ENCODE peak calls at places on chromosomes 4 and X, in four cellular contexts. F is HepG2, B is GM12878, P is K562. U is an unnamed sample.

GRCh38 chrX:39736219-39737211 is 361.2 kb downstream of the BCOR start:
- DNase-seq in P (no peak), F (no peak), B (no peak), U (peak)

GRCh38 chr4:141684785-141685184 is 48.4 kb downstream of the IL15 start:
- DNase-seq in P (no peak), B (no peak), F (no peak), U (no peak)

GRCh38 chr4:78510681-78511080 is 40.9 kb upstream of the ANXA3 start:
- DNase-seq in F (no peak), B (no peak), P (no peak), U (no peak)

GRCh38 chrX:66360894-66361293 is 196.8 kb downstream of the HEPH start:
- DNase-seq in B (no peak), F (no peak), P (no peak), U (no peak)

GRCh38 chrX:27439771-27440170 is 23.4 kb downstream of the PPP4R3C start:
- DNase-seq in F (no peak), B (no peak), P (no peak), U (no peak)

GRCh38 chr4:87118826-87119225 is 101.6 kb downstream of the KLHL8 start:
- DNase-seq in F (no peak), B (no peak), P (no peak), U (peak)

GRCh38 chr4:181674315-181674714 is 568.9 kb upstream of the TENM3 start:
- DNase-seq in B (no peak), F (no peak), P (no peak), U (no peak)

GRCh38 chrX:21839334-21840198 is at the start of gene MBTPS2:
- DNase-seq in P (peak), F (peak), B (peak), U (peak)

GRCh38 chr4:185018834-185019450 is 652 bp downstream of the HELT start:
- DNase-seq in F (no peak), P (no peak), B (no peak), U (peak)

GRCh38 chr4:87068591-87069021 is 133.8 kb downstream of the AFF1 start:
- DNase-seq in F (no peak), P (no peak), B (no peak), U (peak)

GRCh38 chrX:34642849-34643248 is 14.2 kb downstream of the TMEM47 start:
- DNase-seq in P (no peak), F (no peak), B (no peak), U (no peak)

GRCh38 chr4:169268951-169269781 is 1.6 kb downstream of the SH3RF1 start:
- DNase-seq in B (no peak), F (peak), P (no peak), U (no peak)

GRCh38 chrX:80799616-80800015 is 10.1 kb downstream of the BRWD3 start:
- DNase-seq in F (no peak), P (no peak), B (no peak), U (no peak)

GRCh38 chrX:131262738-131263679 is 26.1 kb downstream of the IGSF1 start:
- DNase-seq in P (peak), B (no peak), F (peak), U (no peak)

GRCh38 chr4:76485450-76485849 is 50.4 kb downstream of the SHROOM3 start:
- DNase-seq in P (no peak), B (no peak), F (peak), U (no peak)

GRCh38 chrX:50470103-50471031 is at the start of gene DGKK:
- DNase-seq in P (no peak), F (peak), B (no peak), U (peak)

GRCh38 chr4:155772459-155773195 is 13.8 kb downstream of the GUCY1B1 start:
- DNase-seq in P (no peak), B (no peak), F (no peak), U (no peak)

GRCh38 chr4:182245541-182246245 is 2.5 kb downstream of the TENM3 start:
- DNase-seq in P (no peak), B (no peak), F (no peak), U (no peak)

GRCh38 chr4:15851969-15852368 is 73.8 kb downstream of the CD38 start:
- DNase-seq in P (no peak), F (no peak), B (no peak), U (no peak)

GRCh38 chrX:104108955-104109354 is 3.4 kb upstream of the ZCCHC18 start:
- DNase-seq in P (no peak), F (no peak), B (no peak), U (no peak)

GRCh38 chr4:153532227-153532626 is 66.1 kb downstream of the TMEM131L start:
- DNase-seq in B (no peak), P (no peak), F (no peak), U (peak)

GRCh38 chr4:144948009-144948408 is 150.0 kb downstream of the ANAPC10 start:
- DNase-seq in B (no peak), P (no peak), F (peak), U (no peak)

GRCh38 chr4:24164054-24164453 is 274.2 kb upstream of the PPARGC1A start:
- DNase-seq in B (no peak), F (no peak), P (no peak), U (no peak)

GRCh38 chrX:41923257-41923924 is at the start of gene CASK:
- DNase-seq in P (peak), F (peak), B (peak), U (peak)

GRCh38 chrX:131397891-131398290 is 108.8 kb upstream of the IGSF1 start:
- DNase-seq in F (no peak), B (no peak), P (no peak), U (no peak)

GRCh38 chrX:150694738-150695410 is 1.7 kb downstream of the MTMR1 start:
- DNase-seq in B (no peak), F (no peak), P (peak), U (no peak)

GRCh38 chrX:9327747-9328145 is 137.1 kb upstream of the TBL1X start:
- DNase-seq in P (no peak), B (no peak), F (no peak), U (no peak)

GRCh38 chr4:2898001-2898400 is 54.4 kb downstream of the ADD1 start:
- DNase-seq in P (no peak), B (no peak), F (no peak), U (no peak)

GRCh38 chrX:11427082-11428033 is 134.1 kb downstream of the AMELX start:
- DNase-seq in B (no peak), P (peak), F (no peak), U (peak)

GRCh38 chr4:48904541-48905142 is 1.9 kb downstream of the OCIAD2 start:
- DNase-seq in B (no peak), P (no peak), F (no peak), U (no peak)

GRCh38 chr4:170581969-170582368 is 492.2 kb upstream of the AADAT start:
- DNase-seq in F (no peak), B (no peak), P (no peak), U (no peak)

GRCh38 chr4:150150545-150151156 is 72.4 kb downstream of the DCLK2 start:
- DNase-seq in F (no peak), P (no peak), B (no peak), U (no peak)

GRCh38 chrX:151397741-151398070 is 700 bp downstream of the VMA21 start:
- DNase-seq in F (no peak), B (no peak), P (peak), U (peak)

GRCh38 chr4:78951862-78952472 is 12.7 kb upstream of the PAQR3 start:
- DNase-seq in P (peak), F (peak), B (no peak), U (peak)

GRCh38 chr4:123443401-123444297 is 47.1 kb downstream of the SPRY1 start:
- DNase-seq in F (no peak), P (no peak), B (peak), U (peak)

GRCh38 chrX:45068555-45068954 is 132.1 kb downstream of the DIPK2B start:
- DNase-seq in B (no peak), F (no peak), P (no peak), U (no peak)

DNA sequence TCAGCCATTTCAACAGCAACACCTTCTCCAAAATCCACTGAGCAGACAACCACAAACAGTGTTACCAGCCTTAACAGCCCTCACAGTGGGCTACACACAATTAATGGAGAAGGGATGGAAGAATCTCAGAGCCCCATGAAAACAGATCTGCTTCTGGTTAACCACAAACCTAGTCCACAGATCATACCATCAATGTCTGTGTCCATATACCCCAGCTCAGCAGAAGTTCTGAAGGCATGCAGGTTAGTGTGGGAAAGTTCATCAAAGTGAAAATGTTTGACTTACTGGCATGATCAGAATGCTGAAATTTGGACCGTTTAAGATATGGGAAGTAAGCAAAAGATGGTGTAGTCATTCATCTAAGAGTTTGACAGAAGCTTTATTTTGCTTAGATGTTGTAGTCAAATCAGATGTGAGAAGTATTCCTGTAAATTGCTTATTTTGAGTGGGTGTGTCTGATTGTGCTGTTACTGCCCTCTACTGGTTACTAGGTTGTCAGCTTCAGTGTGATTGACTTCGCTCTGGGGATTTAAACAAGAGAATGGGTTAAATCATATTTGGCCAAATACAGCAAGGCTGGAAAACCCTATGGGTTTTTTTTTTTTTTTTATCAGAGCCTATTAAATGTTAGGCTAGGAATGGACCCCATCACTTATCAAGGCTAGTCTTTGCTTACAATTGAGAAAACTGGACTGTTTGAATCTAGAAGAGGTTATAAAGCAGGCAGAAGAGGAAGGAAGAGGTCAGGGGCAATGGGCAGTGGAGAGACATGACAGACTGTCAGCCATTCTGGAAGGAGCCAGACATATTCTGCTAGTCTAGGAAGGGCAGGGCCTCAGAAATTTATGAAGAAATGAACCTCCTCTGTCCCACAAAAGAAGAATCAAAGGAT is 130.3 kb downstream of the DIPK2B start:
- DNase-seq in P (peak), B (peak), F (peak), U (peak)
- TF ChIP-seq SIN3A in P (no peak), B (no peak), F (no peak), U (no peak)

DNA sequence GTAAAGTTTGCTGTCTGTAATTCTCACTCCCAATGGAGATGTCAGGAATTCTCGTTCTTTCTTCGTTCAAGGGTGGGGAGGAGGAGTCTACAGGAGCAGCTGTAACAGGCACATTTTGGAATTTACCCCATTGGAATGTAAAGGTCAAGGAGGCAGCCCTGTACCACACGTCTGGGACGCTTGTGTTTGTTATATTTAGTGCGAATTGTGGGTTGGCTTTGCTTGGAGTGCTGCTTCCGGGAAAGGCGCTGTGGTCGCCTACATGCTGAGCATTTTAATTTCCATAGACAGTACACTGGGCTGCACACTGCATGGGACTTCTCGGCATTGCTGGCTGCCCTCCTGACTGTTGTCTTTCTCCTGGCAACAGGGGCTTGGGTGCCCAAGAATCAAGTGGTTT is 12.8 kb downstream of the GYG2 start:
- DNase-seq in P (no peak), F (no peak), B (no peak), U (no peak)
- TF ChIP-seq SMC3 in P (no peak), F (no peak), B (no peak), U (no peak)

GRCh38 chr4:44791842-44792241 is 65.5 kb upstream of the GNPDA2 start:
- DNase-seq in B (no peak), F (no peak), P (no peak), U (no peak)
- TF ChIP-seq CHD2 in B (no peak), F (no peak), P (no peak), U (no peak)

DNA sequence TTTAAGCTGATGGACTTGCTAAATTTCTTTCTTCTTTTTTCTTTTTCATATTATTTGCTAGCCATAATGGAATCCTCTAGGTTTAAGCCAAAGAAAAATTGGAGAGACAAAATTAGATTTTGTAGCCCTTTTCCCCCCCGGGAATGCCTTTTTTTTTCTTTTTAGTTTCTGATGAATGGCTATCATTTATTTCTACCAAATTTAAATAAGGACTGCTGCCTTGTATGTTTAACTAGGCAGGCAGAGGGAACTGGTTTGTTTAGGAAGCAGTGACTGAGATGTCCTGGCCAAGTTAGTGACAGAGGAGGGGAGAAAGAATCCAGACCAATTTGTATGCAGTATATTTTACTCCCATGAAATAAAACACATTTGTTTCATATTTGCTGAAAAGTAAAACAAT is 5.8 kb downstream of the PITX2 start:
- DNase-seq in B (no peak), P (no peak), F (no peak), U (no peak)
- TF ChIP-seq SIN3A in B (no peak), P (no peak), F (no peak), U (no peak)

U was measured in SK-N-SH.